ENCODE peak calls at places on chromosomes 12 and 14, in nine cellular contexts. J is ureter; A is T-helper 2 cell; Y is cerebellar nuclear complex; D is Jurkat, Clone E6-1; I is retina; K is activated CD8-positive, alpha-beta memory T cell treated with anti-CD3 and anti-CD28 coated beads for 24 hours; G is putamen; P is stimulated activated CD4-positive, alpha-beta T cell treated with anti-CD3 and anti-CD28 coated beads, Interleukin-15, amount 100 ng/mL, for 1 hour. R is an unnamed sample.

GRCh38 chr12:53160673-53161072 is 19.8 kb upstream of the ZNF740 start:
- DNase-seq in P (no peak), K (no peak), D (no peak), I (no peak), A (no peak), Y (no peak), J (no peak), G (no peak), R (no peak)

GRCh38 chr14:51609251-51609986 is 42.3 kb upstream of the FRMD6 start:
- DNase-seq in J (no peak), D (no peak), G (no peak), Y (no peak), I (no peak), A (no peak), K (no peak), P (no peak), R (no peak)

GRCh38 chr12:94372379-94372930 is 87.2 kb downstream of the CEP83 start:
- DNase-seq in D (no peak), I (no peak), P (no peak), K (no peak), G (no peak), Y (no peak), A (no peak), J (no peak), R (no peak)

GRCh38 chr12:41188058-41188840 is at the start of gene PDZRN4:
- DNase-seq in K (no peak), P (no peak), I (peak), A (no peak), Y (no peak), G (no peak), D (no peak), J (no peak), R (no peak)

GRCh38 chr14:68794130-68794855 is 1.4 kb upstream of the ZFP36L1 start:
- DNase-seq in A (peak), K (peak), G (no peak), Y (no peak), J (peak), D (no peak), I (peak), P (peak), R (peak)

GRCh38 chr12:117228239-117228638 is 38.0 kb upstream of the FBXO21 start:
- DNase-seq in K (no peak), G (no peak), D (no peak), J (no peak), P (no peak), A (no peak), I (no peak), Y (no peak), R (no peak)

GRCh38 chr14:75861161-75861621 is 120.6 kb downstream of the TGFB3 start:
- DNase-seq in P (no peak), D (no peak), A (no peak), I (no peak), Y (no peak), J (no peak), G (peak), K (no peak), R (no peak)

GRCh38 chr12:57479043-57479375 is 657 bp downstream of the ARHGAP9 start:
- DNase-seq in A (no peak), Y (no peak), I (no peak), D (no peak), J (no peak), K (no peak), P (no peak), G (no peak), R (no peak)

GRCh38 chr12:2238111-2238510 is 185.3 kb downstream of the CACNA1C start:
- DNase-seq in P (no peak), A (no peak), I (no peak), Y (no peak), D (no peak), K (no peak), G (no peak), J (no peak), R (no peak)

GRCh38 chr12:50101663-50102062 is 2.1 kb upstream of the GPD1 start:
- DNase-seq in K (no peak), Y (peak), J (no peak), G (no peak), P (no peak), D (no peak), A (no peak), I (no peak), R (no peak)

GRCh38 chr14:65604946-65605345 is 192.4 kb downstream of the FUT8 start:
- DNase-seq in K (no peak), Y (no peak), J (no peak), A (no peak), G (no peak), D (no peak), P (no peak), I (no peak), R (no peak)

GRCh38 chr12:119692410-119692809 is 24.5 kb downstream of the PRKAB1 start:
- DNase-seq in G (no peak), I (no peak), P (no peak), D (no peak), Y (no peak), A (no peak), J (no peak), K (no peak), R (no peak)

GRCh38 chr12:88952543-88952942 is 372.3 kb upstream of the KITLG start:
- DNase-seq in D (no peak), P (no peak), K (no peak), A (no peak), Y (no peak), G (no peak), I (no peak), J (no peak), R (no peak)

GRCh38 chr12:9404469-9405260 is 196.5 kb upstream of the PZP start:
- DNase-seq in J (no peak), D (no peak), G (no peak), P (no peak), K (no peak), A (no peak), Y (no peak), I (no peak), R (no peak)

GRCh38 chr12:117897379-117898161 is 71.2 kb downstream of the KSR2 start:
- DNase-seq in G (no peak), P (no peak), I (no peak), Y (no peak), J (no peak), A (no peak), K (no peak), D (peak), R (no peak)

GRCh38 chr12:77087427-77087826 is 22.1 kb upstream of the E2F7 start:
- DNase-seq in A (no peak), J (no peak), I (no peak), G (no peak), K (no peak), Y (no peak), D (no peak), P (no peak), R (no peak)

GRCh38 chr12:121798807-121799174 is 5.0 kb upstream of the SETD1B start:
- DNase-seq in J (no peak), D (no peak), K (no peak), Y (no peak), G (no peak), A (no peak), I (no peak), P (no peak), R (no peak)

GRCh38 chr12:23853640-23854039 is 95.8 kb downstream of the SOX5 start:
- DNase-seq in D (no peak), A (no peak), G (no peak), P (no peak), K (no peak), Y (no peak), I (no peak), J (no peak), R (no peak)

GRCh38 chr14:66965831-66966230 is 223.4 kb upstream of the GARIN2 start:
- DNase-seq in P (no peak), K (no peak), D (no peak), I (no peak), A (no peak), J (no peak), G (no peak), Y (no peak), R (no peak)